ENCODE peak calls at places on chromosomes 6 and 20, in seven cellular contexts. E is left ventricle myocardium inferior; C is CD8-positive, alpha-beta T cell; Y is ovary; S is fibroblast of pulmonary artery; Q is B cell; O is RWPE1. T is an unnamed sample.

GRCh38 chr6:8006208-8006607 is 58.0 kb downstream of the BLOC1S5 start:
- DNase-seq in E (no peak), C (no peak), Y (no peak), S (peak; percentile 75), Q (peak; percentile 55), O (peak; percentile 67), T (no peak)

GRCh38 chr6:142531727-142532126 is 229.9 kb downstream of the ADGRG6 start:
- DNase-seq in E (no peak), C (no peak), Y (no peak), S (no peak), Q (no peak), O (no peak), T (no peak)

GRCh38 chr6:54801669-54802068 is 44.9 kb upstream of the FAM83B start:
- DNase-seq in E (no peak), C (no peak), Y (no peak), S (peak; percentile 43), Q (no peak), O (peak; percentile 82), T (no peak)

GRCh38 chr6:678515-678914 is 14.4 kb downstream of the EXOC2 start:
- DNase-seq in E (no peak), C (no peak), Y (no peak), S (no peak), Q (no peak), O (no peak), T (no peak)

GRCh38 chr6:163711071-163711470 is 296.6 kb downstream of the QKI start:
- DNase-seq in E (no peak), C (no peak), Y (no peak), S (no peak), Q (no peak), O (no peak), T (no peak)

GRCh38 chr20:44014807-44015732 is 100.4 kb downstream of the TOX2 start:
- DNase-seq in E (no peak), C (no peak), Y (no peak), S (peak; percentile 64), Q (no peak), O (no peak), T (no peak)

GRCh38 chr6:141541766-141542324 is 590.9 kb upstream of the GJE1 start:
- DNase-seq in E (no peak), C (no peak), Y (no peak), S (peak; percentile 64), Q (no peak), O (no peak), T (no peak)

GRCh38 chr20:19886666-19887288 is 128.7 kb downstream of the RIN2 start:
- DNase-seq in E (no peak), C (no peak), Y (no peak), S (peak; percentile 31), Q (no peak), O (peak; percentile 62), T (no peak)

GRCh38 chr6:93799226-93799625 is 379.9 kb upstream of the EPHA7 start:
- DNase-seq in E (no peak), C (no peak), Y (no peak), S (peak; percentile 28), Q (no peak), O (no peak), T (no peak)

GRCh38 chr20:38842558-38842981 is 37.1 kb downstream of the PPP1R16B start:
- DNase-seq in E (no peak), C (no peak), Y (no peak), S (no peak), Q (peak; percentile 93), O (no peak), T (no peak)

GRCh38 chr6:134480593-134480992 is 162.7 kb upstream of the SGK1 start:
- DNase-seq in E (no peak), C (no peak), Y (no peak), S (peak; percentile 59), Q (no peak), O (no peak), T (no peak)

GRCh38 chr6:64680446-64680845 is 1026.6 kb downstream of the EYS start:
- DNase-seq in E (no peak), C (no peak), Y (no peak), S (peak; percentile 35), Q (no peak), O (no peak), T (no peak)

GRCh38 chr6:111673086-111673485 is 67.4 kb upstream of the TRAF3IP2 start:
- DNase-seq in E (no peak), C (no peak), Y (no peak), S (no peak), Q (no peak), O (no peak), T (no peak)

GRCh38 chr20:41150664-41151063 is 13.3 kb downstream of the PLCG1 start:
- DNase-seq in E (no peak), C (no peak), Y (no peak), S (no peak), Q (peak; percentile 31), O (no peak), T (no peak)

GRCh38 chr6:95518630-95519227 is 58.6 kb upstream of the MANEA start:
- DNase-seq in E (no peak), C (no peak), Y (no peak), S (no peak), Q (no peak), O (no peak), T (no peak)

GRCh38 chr20:1721687-1722512 is 64.3 kb upstream of the SIRPG start:
- DNase-seq in E (no peak), C (no peak), Y (no peak), S (no peak), Q (no peak), O (no peak), T (no peak)

GRCh38 chr6:47552319-47552718 is 74.7 kb downstream of the CD2AP start:
- DNase-seq in E (no peak), C (no peak), Y (no peak), S (no peak), Q (no peak), O (no peak), T (no peak)

GRCh38 chr20:59177266-59178250 is 13.9 kb downstream of the ZNF831 start:
- DNase-seq in E (no peak), C (no peak), Y (no peak), S (no peak), Q (no peak), O (no peak), T (peak; percentile 32)

GRCh38 chr20:18879262-18879661 is 65.7 kb downstream of the SCP2D1 start:
- DNase-seq in E (no peak), C (no peak), Y (no peak), S (no peak), Q (no peak), O (peak; percentile 34), T (no peak)

GRCh38 chr20:29878281-29878741 is 1379.2 kb upstream of the DEFB115 start:
- DNase-seq in E (no peak), C (no peak), Y (no peak), S (peak; percentile 12), Q (no peak), O (no peak), T (no peak)

GRCh38 chr6:12012566-12013367 is 655 bp downstream of the HIVEP1 start:
- DNase-seq in E (peak; percentile 51), C (peak; percentile 44), Y (peak; percentile 66), S (peak; percentile 94), Q (peak; percentile 80), O (peak; percentile 63), T (peak; percentile 75)

GRCh38 chr6:135606392-135606791 is 108.9 kb upstream of the AHI1 start:
- DNase-seq in E (no peak), C (no peak), Y (no peak), S (no peak), Q (no peak), O (no peak), T (no peak)

GRCh38 chr6:72553531-72554202 is 68.2 kb upstream of the KCNQ5 start:
- DNase-seq in E (no peak), C (no peak), Y (no peak), S (peak; percentile 85), Q (no peak), O (peak; percentile 84), T (no peak)

GRCh38 chr20:49889943-49890650 is 25.2 kb downstream of the SPATA2 start:
- DNase-seq in E (no peak), C (no peak), Y (no peak), S (no peak), Q (peak; percentile 29), O (peak; percentile 59), T (no peak)
- TF ChIP-seq CTCF in E (peak; percentile 18), C (no peak), Y (no peak), S (no peak), Q (peak; percentile 23), O (peak; percentile 83), T (no peak)

GRCh38 chr6:109445382-109445781 is 4.9 kb downstream of the SMPD2 start:
- DNase-seq in E (no peak), C (no peak), Y (no peak), S (no peak), Q (no peak), O (no peak), T (no peak)

GRCh38 chr6:109443425-109443950 is 3.0 kb downstream of the SMPD2 start:
- DNase-seq in E (no peak), C (no peak), Y (no peak), S (no peak), Q (peak; percentile 17), O (no peak), T (no peak)

GRCh38 chr6:109440325-109441068 is at the start of the genes PPIL6 and SMPD2:
- DNase-seq in E (peak; percentile 90), C (peak; percentile 75), Y (peak; percentile 92), S (peak; percentile 90), Q (peak; percentile 93), O (peak; percentile 81), T (peak; percentile 88)

GRCh38 chr6:109442393-109442924 is 1.9 kb downstream of the SMPD2 start:
- DNase-seq in E (no peak), C (no peak), Y (no peak), S (no peak), Q (peak; percentile 18), O (no peak), T (no peak)

GRCh38 chr6:109441069-109441816 is 719 bp downstream of the SMPD2 start:
- DNase-seq in E (peak; percentile 43), C (no peak), Y (peak; percentile 54), S (peak; percentile 54), Q (no peak), O (peak; percentile 28), T (no peak)
- TF ChIP-seq CTCF in E (no peak), C (no peak), Y (no peak), S (peak; percentile 29), Q (peak; percentile 31), O (peak; percentile 41), T (no peak)

DNA sequence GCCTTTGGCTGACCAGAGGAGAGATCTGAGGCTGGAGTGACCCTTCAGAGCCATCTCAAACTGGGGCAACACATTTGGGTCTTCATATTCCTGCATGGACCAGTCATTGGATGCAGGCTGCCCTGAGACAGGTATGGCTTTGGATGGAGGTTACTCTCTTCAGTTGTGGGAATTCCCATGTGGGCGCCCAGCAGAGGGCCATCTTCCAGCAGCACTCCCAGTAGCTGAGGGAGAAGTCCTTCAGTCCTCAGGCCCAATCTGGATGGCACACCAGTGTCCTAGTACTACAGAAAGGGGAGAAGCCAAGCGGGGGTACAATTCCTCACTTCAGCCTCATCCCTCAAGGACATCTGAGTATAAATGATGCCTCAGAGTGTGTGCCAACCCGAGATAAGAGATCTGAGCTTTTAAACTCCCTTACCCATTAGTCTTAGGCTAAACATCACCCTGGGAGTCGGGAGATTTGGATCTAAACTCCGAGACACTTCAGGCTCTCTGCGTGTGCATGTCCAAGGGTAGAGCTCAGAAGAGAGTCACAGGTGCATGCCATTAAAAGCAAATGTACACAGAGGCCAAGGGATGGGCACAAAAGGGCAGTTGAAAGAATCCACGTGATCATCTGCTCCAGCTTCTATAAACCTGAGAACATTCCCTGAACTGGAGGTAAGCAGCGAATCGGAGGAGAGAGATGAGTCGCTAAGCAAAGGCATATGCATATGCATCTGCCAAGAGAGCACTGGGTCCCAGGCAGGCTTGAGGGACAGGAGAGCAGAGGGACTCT is 204.6 kb downstream of the CD83 start:
- DNase-seq in E (peak; percentile 22), C (no peak), Y (no peak), S (no peak), Q (no peak), O (no peak), T (no peak)
- TF ChIP-seq CTCF in E (peak; percentile 43), C (no peak), Y (no peak), S (peak; percentile 7), Q (no peak), O (no peak), T (no peak)

GRCh38 chr6:109381747-109382575 is at the start of gene CD164:
- DNase-seq in E (peak; percentile 94), C (peak; percentile 92), Y (peak; percentile 94), S (peak; percentile 95), Q (peak; percentile 97), O (peak; percentile 98), T (peak; percentile 94)
- TF ChIP-seq CTCF in E (no peak), C (no peak), Y (no peak), S (no peak), Q (no peak), O (no peak), T (no peak)

T was measured in right atrium auricular region.